ENCODE peak calls at places on chromosomes 4 and X, in ten cellular contexts. V is A549, Z is IMR-90, T is NB4, K is sigmoid colon, C is heart left ventricle, Q is tibial nerve, I is HCT116, J is stomach, E is endothelial cell of umbilical vein. O is an unnamed sample.

GRCh38 chrX:16785247-16786138 is 773 bp upstream of the TXLNG start:
- DNase-seq in K (peak), V (no peak), C (peak), Q (peak), Z (no peak), E (no peak), T (no peak), I (no peak), J (peak), O (no peak)

GRCh38 chrX:78796916-78797315 is 49.4 kb downstream of the LPAR4 start:
- DNase-seq in J (no peak), V (no peak), Z (no peak), C (no peak), T (peak), K (no peak), E (no peak), I (no peak), Q (no peak), O (no peak)

GRCh38 chr4:13522282-13523104 is 21.8 kb downstream of the NKX3-2 start:
- DNase-seq in V (no peak), T (no peak), Q (no peak), E (no peak), Z (no peak), J (no peak), C (no peak), I (no peak), K (no peak), O (no peak)

GRCh38 chrX:25277574-25277973 is 261.8 kb upstream of the ARX start:
- DNase-seq in C (no peak), K (no peak), V (no peak), E (no peak), Z (no peak), I (no peak), Q (no peak), T (no peak), J (no peak), O (no peak)

GRCh38 chrX:41515376-41515775 is 68.2 kb downstream of the NYX start:
- DNase-seq in K (no peak), V (no peak), J (no peak), I (no peak), E (no peak), T (no peak), Z (no peak), C (no peak), Q (no peak), O (no peak)

GRCh38 chrX:48597353-48598264 is at the start of gene WDR13:
- DNase-seq in C (peak), T (peak), J (peak), K (peak), Q (peak), E (peak), Z (peak), I (peak), V (peak), O (peak)

GRCh38 chrX:136112286-136112685 is 35.0 kb upstream of the FHL1 start:
- DNase-seq in C (no peak), V (no peak), J (no peak), E (no peak), K (no peak), Q (no peak), I (no peak), T (no peak), Z (no peak), O (no peak)

GRCh38 chrX:70485466-70485865 is 40.8 kb downstream of the DLG3 start:
- DNase-seq in J (no peak), T (no peak), E (no peak), V (no peak), Q (no peak), Z (no peak), K (no peak), I (no peak), C (no peak), O (no peak)

GRCh38 chr4:16034010-16034829 is 49.6 kb downstream of the PROM1 start:
- DNase-seq in K (no peak), C (no peak), Z (peak), Q (no peak), J (no peak), V (no peak), I (no peak), T (no peak), E (peak), O (no peak)

GRCh38 chr4:25484243-25484721 is 107.2 kb downstream of the ANAPC4 start:
- DNase-seq in V (no peak), T (no peak), C (no peak), Q (no peak), Z (no peak), J (no peak), K (no peak), E (no peak), I (no peak), O (no peak)

GRCh38 chr4:55545133-55545532 is 1.6 kb downstream of the CLOCK start:
- DNase-seq in E (peak), Z (peak), I (peak), K (no peak), Q (no peak), C (no peak), T (peak), V (no peak), J (no peak), O (peak)

GRCh38 chr4:92825186-92825715 is 521.5 kb downstream of the GRID2 start:
- DNase-seq in V (no peak), I (no peak), J (no peak), E (no peak), Z (no peak), T (no peak), K (no peak), Q (no peak), C (no peak), O (no peak)

GRCh38 chr4:66564901-66565648 is 894.8 kb upstream of the EPHA5 start:
- DNase-seq in I (no peak), J (no peak), Z (peak), V (no peak), K (no peak), T (no peak), E (no peak), Q (no peak), C (no peak), O (no peak)

GRCh38 chr4:189162073-189162789 is 778.4 kb upstream of the FRG1 start:
- DNase-seq in V (no peak), C (no peak), Z (no peak), J (no peak), I (no peak), K (no peak), Q (no peak), T (no peak), E (no peak), O (no peak)

GRCh38 chr4:77600521-77601451 is 4.8 kb upstream of the CXCL13 start:
- DNase-seq in J (peak), I (peak), K (no peak), C (no peak), V (peak), T (peak), Z (peak), Q (peak), E (peak), O (peak)

GRCh38 chr4:150178161-150178560 is 99.9 kb downstream of the DCLK2 start:
- DNase-seq in I (no peak), Z (peak), V (no peak), Q (no peak), T (no peak), E (no peak), K (no peak), J (no peak), C (no peak), O (no peak)

GRCh38 chr4:5962416-5962815 is 55.8 kb downstream of the C4orf50 start:
- DNase-seq in E (no peak), T (no peak), Q (no peak), I (no peak), J (no peak), K (no peak), V (no peak), Z (no peak), C (no peak), O (no peak)

GRCh38 chr4:138405934-138406567 is 163.9 kb upstream of the SLC7A11 start:
- DNase-seq in E (no peak), Z (peak), J (no peak), C (no peak), T (peak), V (no peak), K (no peak), I (no peak), Q (no peak), O (no peak)

GRCh38 chrX:40734956-40735317 is 405 bp downstream of the MED14 start:
- DNase-seq in T (peak), Z (no peak), J (no peak), E (peak), Q (no peak), V (peak), I (no peak), K (peak), C (peak), O (peak)

GRCh38 chr4:40058854-40059253 is 2.2 kb downstream of the N4BP2 start:
- DNase-seq in I (no peak), E (no peak), Q (no peak), T (no peak), Z (no peak), J (no peak), C (no peak), V (no peak), K (no peak), O (peak)

GRCh38 chr4:100657187-100657586 is 139.4 kb upstream of the EMCN start:
- DNase-seq in K (no peak), V (no peak), Z (no peak), C (no peak), Q (no peak), J (no peak), I (no peak), T (no peak), E (peak), O (no peak)

GRCh38 chr4:156941940-156942548 is 29.6 kb downstream of the PDGFC start:
- DNase-seq in Z (peak), E (peak), K (peak), J (peak), C (peak), Q (no peak), V (peak), I (no peak), T (no peak), O (no peak)

GRCh38 chr4:160034501-160034900 is 931.6 kb downstream of the RAPGEF2 start:
- DNase-seq in J (no peak), V (no peak), T (no peak), Q (no peak), C (no peak), E (no peak), K (no peak), Z (no peak), I (no peak), O (no peak)

GRCh38 chr4:145101091-145101490 is 3.0 kb downstream of the ABCE1 start:
- DNase-seq in J (no peak), K (no peak), C (no peak), I (no peak), V (no peak), E (no peak), T (peak), Q (no peak), Z (no peak), O (no peak)

GRCh38 chr4:17785858-17786257 is 4.4 kb upstream of the FAM184B start:
- DNase-seq in I (no peak), V (no peak), Q (no peak), K (no peak), E (no peak), J (no peak), Z (no peak), T (no peak), C (no peak), O (no peak)

GRCh38 chr4:573122-573892 is 2.8 kb downstream of the TMEM271 start:
- DNase-seq in Z (no peak), E (no peak), J (no peak), Q (no peak), V (no peak), T (no peak), I (no peak), K (no peak), C (no peak), O (no peak)

GRCh38 chr4:7402526-7402925 is 32.2 kb downstream of the PSAPL1 start:
- DNase-seq in Q (no peak), J (peak), Z (no peak), K (no peak), C (no peak), E (no peak), T (no peak), I (peak), V (no peak), O (no peak)

GRCh38 chrX:149504226-149504914 is 736 bp downstream of the IDS start:
- DNase-seq in Z (no peak), Q (no peak), T (peak), E (no peak), C (no peak), K (no peak), J (no peak), I (no peak), V (peak), O (peak)

GRCh38 chr4:167234388-167234881 is at the start of gene SPOCK3:
- DNase-seq in I (peak), V (peak), T (no peak), E (peak), Q (no peak), K (no peak), Z (no peak), J (peak), C (peak), O (peak)

GRCh38 chrX:18620349-18620748 is 51.6 kb downstream of the RS1 start:
- DNase-seq in J (peak), I (no peak), Z (no peak), K (no peak), Q (no peak), T (no peak), C (no peak), E (no peak), V (no peak), O (no peak)

GRCh38 chr4:101328063-101328602 is 19.2 kb downstream of the PPP3CA start:
- DNase-seq in E (no peak), K (no peak), T (no peak), Z (no peak), C (no peak), J (no peak), Q (no peak), V (no peak), I (no peak), O (no peak)

GRCh38 chr4:85475631-85476233 is 782 bp downstream of the ARHGAP24 start:
- DNase-seq in Q (no peak), T (peak), V (no peak), E (no peak), K (no peak), C (no peak), I (no peak), Z (no peak), J (no peak), O (no peak)

GRCh38 chrX:17758382-17758781 is 21.1 kb downstream of the SCML1 start:
- DNase-seq in J (no peak), K (no peak), Z (no peak), V (no peak), Q (no peak), T (no peak), E (no peak), I (no peak), C (no peak), O (no peak)

GRCh38 chr4:177079327-177079726 is 230.3 kb upstream of the NEIL3 start:
- DNase-seq in I (no peak), C (no peak), V (no peak), T (peak), J (no peak), Z (no peak), E (no peak), Q (no peak), K (no peak), O (no peak)

GRCh38 chr4:56655209-56655626 is 25.9 kb downstream of the HOPX start:
- DNase-seq in K (peak), I (no peak), Z (peak), T (no peak), J (no peak), Q (no peak), C (peak), E (no peak), V (no peak), O (no peak)

GRCh38 chr4:158722291-158722916 is 792 bp downstream of the PPID start:
- DNase-seq in V (peak), J (no peak), K (no peak), Z (peak), E (peak), Q (no peak), I (no peak), C (no peak), T (peak), O (peak)

DNA sequence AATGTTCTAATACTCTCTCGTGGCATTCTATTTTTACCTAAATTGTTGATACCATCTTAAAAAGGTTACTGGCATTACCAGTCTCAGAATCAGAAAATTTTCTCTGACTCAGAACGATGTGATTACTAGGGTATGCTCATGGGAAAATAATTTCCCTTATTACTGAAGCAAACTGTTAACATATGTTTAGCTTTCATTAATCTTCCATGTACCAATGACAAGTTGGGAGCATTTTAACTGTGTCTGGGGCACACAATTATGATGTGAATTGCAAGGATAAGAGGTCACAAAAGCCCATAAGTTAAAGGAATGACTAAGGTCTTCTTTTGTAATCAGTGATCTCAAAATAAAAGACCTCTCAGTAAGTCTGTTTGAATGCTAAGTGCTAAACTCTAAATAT is 1254.6 kb downstream of the PCDH18 start:
- DNase-seq in E (no peak), I (no peak), Q (no peak), V (no peak), Z (no peak), C (no peak), T (no peak), J (no peak), K (no peak), O (no peak)
- TF ChIP-seq POLR2A in E (no peak), I (no peak), Q (no peak), V (no peak), Z (no peak), C (no peak), T (no peak), J (no peak), K (no peak), O (no peak)

GRCh38 chrX:666762-667161 is 36.2 kb downstream of the SHOX start:
- DNase-seq in I (no peak), T (no peak), J (no peak), V (no peak), E (no peak), Z (no peak), K (peak), C (no peak), Q (no peak), O (no peak)
- TF ChIP-seq POLR2A in I (no peak), T (no peak), J (no peak), V (no peak), E (no peak), Z (no peak), K (no peak), C (no peak), Q (no peak), O (no peak)

GRCh38 chrX:49878834-49879655 is at the start of gene USP27X:
- DNase-seq in J (peak), Z (peak), I (peak), C (peak), E (peak), Q (peak), V (peak), K (peak), T (peak), O (peak)
- TF ChIP-seq POLR2A in J (no peak), Z (no peak), I (no peak), C (peak), E (no peak), Q (no peak), V (peak), K (peak), T (no peak), O (no peak)

DNA sequence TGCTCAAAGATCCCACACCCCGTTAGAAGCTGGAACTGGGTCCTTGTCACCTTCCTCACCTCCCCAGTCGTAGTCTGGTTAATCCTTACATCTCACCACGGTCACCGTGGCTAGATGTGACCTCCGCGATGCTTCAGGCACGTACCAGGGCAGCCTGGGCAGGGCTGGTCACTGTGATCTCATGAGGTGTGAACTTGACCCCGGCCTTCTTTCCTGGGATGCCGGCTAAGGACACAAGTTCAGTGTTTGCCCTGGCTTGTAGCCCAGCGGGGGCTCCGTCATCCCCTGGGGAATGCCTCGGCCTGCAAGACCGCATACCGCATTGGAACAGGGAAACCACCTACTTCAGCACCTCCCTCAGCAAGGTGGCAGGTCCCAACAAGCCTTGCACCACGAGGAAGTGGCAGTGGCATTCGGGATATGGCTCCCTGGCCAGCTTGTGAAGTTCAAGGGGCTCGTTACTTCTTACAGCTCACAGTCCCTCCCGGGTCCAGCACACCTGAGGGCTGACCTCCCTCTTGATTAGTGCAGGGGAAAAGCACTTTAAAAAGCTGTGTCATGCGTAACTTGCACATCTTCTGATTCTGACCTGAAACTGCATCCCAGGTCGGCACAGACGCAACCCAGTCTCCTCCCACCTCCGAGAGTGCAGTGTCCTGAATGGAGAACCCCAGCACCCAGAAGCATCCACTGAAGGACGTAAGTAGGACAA is 25.9 kb downstream of the NOP14 start:
- DNase-seq in V (no peak), C (no peak), E (no peak), J (peak), T (peak), I (peak), Z (no peak), Q (no peak), K (peak), O (no peak)
- TF ChIP-seq POLR2A in V (no peak), C (no peak), E (no peak), J (no peak), T (peak), I (no peak), Z (no peak), Q (no peak), K (no peak), O (no peak)

GRCh38 chrX:106613277-106613676 is 1.5 kb downstream of the RADX start:
- DNase-seq in I (no peak), J (no peak), C (no peak), Q (no peak), T (no peak), K (no peak), Z (no peak), E (no peak), V (no peak), O (no peak)

GRCh38 chrX:106612403-106612789 is 618 bp downstream of the RADX start:
- DNase-seq in I (no peak), Q (no peak), K (no peak), J (no peak), V (no peak), Z (no peak), T (no peak), C (no peak), E (no peak), O (no peak)

GRCh38 chrX:106611323-106611681 is 476 bp upstream of the RADX start:
- DNase-seq in Z (no peak), J (no peak), V (no peak), E (no peak), K (no peak), C (no peak), T (no peak), I (no peak), Q (no peak), O (no peak)

GRCh38 chrX:106615041-106615440 is 3.3 kb downstream of the RADX start:
- DNase-seq in E (no peak), Z (no peak), K (no peak), Q (no peak), T (no peak), V (no peak), I (no peak), J (no peak), C (no peak), O (no peak)

DNA sequence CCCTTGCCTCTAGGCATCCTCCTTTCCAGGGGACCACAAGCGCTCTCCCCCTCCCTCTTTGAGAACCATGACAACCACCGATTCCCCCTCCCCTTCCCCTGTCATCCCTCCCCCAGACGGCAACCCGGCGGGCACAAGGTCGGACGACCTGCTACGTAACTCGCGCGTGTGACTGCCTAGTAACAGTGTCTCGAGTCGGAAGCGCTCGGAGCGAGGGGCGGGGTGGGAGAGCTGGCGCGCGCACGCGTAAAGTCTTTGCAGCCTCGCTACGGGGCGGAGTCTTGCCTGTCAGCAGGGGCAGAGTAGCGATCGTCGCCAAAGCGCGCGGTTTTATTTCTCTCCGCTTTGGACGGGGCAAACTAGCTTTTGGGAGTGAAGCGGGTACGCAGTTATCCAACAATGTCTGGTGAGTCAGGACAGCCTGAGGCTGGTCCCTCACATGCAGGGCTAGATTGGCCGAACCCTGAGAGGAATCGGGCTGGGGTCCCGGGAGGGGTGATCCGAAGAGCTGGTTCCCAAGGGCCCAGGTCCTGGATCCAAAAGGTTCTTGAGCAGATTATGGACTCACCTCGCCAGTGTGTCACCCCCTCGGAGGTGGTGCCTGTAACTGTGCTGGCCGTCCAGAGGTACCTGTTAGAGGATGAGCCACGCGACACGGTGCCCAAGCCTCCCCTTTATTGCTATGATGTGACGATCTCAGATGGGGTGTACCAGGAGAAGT is at the start of gene RADX:
- DNase-seq in I (peak), C (peak), T (no peak), Q (peak), Z (peak), E (peak), J (peak), K (peak), V (peak), O (peak)
- TF ChIP-seq POLR2A in I (peak), C (no peak), T (no peak), Q (peak), Z (no peak), E (no peak), J (no peak), K (no peak), V (no peak), O (peak)

O was measured in erythroblast.